ENCODE peak calls at places on chromosomes 1 and 21, in six cellular contexts. F is suprapubic skin, P is coronary artery, Y is AG04450, G is ovary, E is tibial nerve. Q is an unnamed sample.

GRCh38 chr1:178486100-178487069 is 10.4 kb downstream of the CLEC20A start:
- DNase-seq in Y (no peak), P (no peak), F (no peak), E (no peak), G (no peak), Q (no peak)

GRCh38 chr1:219460561-219461511 is 152.1 kb downstream of the ZC3H11B start:
- DNase-seq in P (no peak), G (no peak), E (no peak), Y (peak), F (no peak), Q (no peak)

GRCh38 chr1:61942856-61943255 is 200.6 kb downstream of the PATJ start:
- DNase-seq in Y (no peak), G (no peak), P (no peak), F (no peak), E (no peak), Q (no peak)

GRCh38 chr21:31612889-31613785 is 46.4 kb upstream of the SOD1 start:
- DNase-seq in E (no peak), Y (no peak), P (no peak), F (no peak), G (no peak), Q (no peak)

GRCh38 chr1:27885620-27886352 is 13.4 kb downstream of the THEMIS2 start:
- DNase-seq in G (no peak), P (no peak), Y (no peak), E (no peak), F (no peak), Q (no peak)

GRCh38 chr1:163467291-163467690 is 145.5 kb downstream of the NUF2 start:
- DNase-seq in Y (no peak), G (no peak), F (no peak), E (no peak), P (no peak), Q (no peak)

GRCh38 chr1:29379438-29380073 is 143.2 kb downstream of the PTPRU start:
- DNase-seq in F (no peak), E (no peak), G (no peak), Y (no peak), P (peak), Q (no peak)

GRCh38 chr21:16082038-16082816 is 352.4 kb downstream of the USP25 start:
- DNase-seq in P (no peak), E (no peak), Y (no peak), G (no peak), F (no peak), Q (no peak)

GRCh38 chr1:2639607-2640521 is 7.0 kb upstream of the MMEL1 start:
- DNase-seq in Y (no peak), P (no peak), G (no peak), F (no peak), E (no peak), Q (no peak)

GRCh38 chr21:45467221-45467779 is 62.3 kb downstream of the COL18A1 start:
- DNase-seq in P (no peak), E (no peak), F (no peak), G (peak), Y (no peak), Q (no peak)

GRCh38 chr1:81799939-81800740 is 594 bp upstream of the ADGRL2 start:
- DNase-seq in P (peak), G (peak), Y (peak), E (peak), F (peak), Q (no peak)

GRCh38 chr1:76595024-76595423 is 272.3 kb upstream of the ST6GALNAC5 start:
- DNase-seq in E (no peak), P (no peak), F (no peak), G (no peak), Y (no peak), Q (no peak)

GRCh38 chr21:23887709-23888303 is 1719.5 kb downstream of the MRPL39 start:
- DNase-seq in E (no peak), Y (no peak), P (no peak), G (no peak), F (no peak), Q (peak)
- H3K4me3 ChIP-seq in E (peak), Y (no peak), P (no peak), G (no peak), F (no peak), Q (peak)

GRCh38 chr1:241518447-241519307 is 878 bp downstream of the FH start:
- DNase-seq in F (no peak), Y (no peak), G (no peak), P (peak), E (no peak), Q (peak)
- H3K27ac ChIP-seq in F (peak), Y (no peak), G (peak), P (peak), E (peak), Q (peak)

GRCh38 chr1:98053471-98054366 is 132.9 kb upstream of the DPYD start:
- DNase-seq in G (peak), Y (no peak), E (no peak), F (peak), P (peak), Q (peak)

GRCh38 chr1:98054786-98055185 is 134.0 kb upstream of the DPYD start:
- DNase-seq in P (no peak), E (no peak), F (no peak), G (no peak), Y (no peak), Q (no peak)

GRCh38 chr1:98056781-98057180 is 135.9 kb upstream of the DPYD start:
- DNase-seq in F (no peak), P (no peak), G (no peak), Y (no peak), E (no peak), Q (no peak)

GRCh38 chr1:98055457-98055856 is 134.6 kb upstream of the DPYD start:
- DNase-seq in F (no peak), Y (no peak), P (no peak), G (no peak), E (no peak), Q (no peak)

DNA sequence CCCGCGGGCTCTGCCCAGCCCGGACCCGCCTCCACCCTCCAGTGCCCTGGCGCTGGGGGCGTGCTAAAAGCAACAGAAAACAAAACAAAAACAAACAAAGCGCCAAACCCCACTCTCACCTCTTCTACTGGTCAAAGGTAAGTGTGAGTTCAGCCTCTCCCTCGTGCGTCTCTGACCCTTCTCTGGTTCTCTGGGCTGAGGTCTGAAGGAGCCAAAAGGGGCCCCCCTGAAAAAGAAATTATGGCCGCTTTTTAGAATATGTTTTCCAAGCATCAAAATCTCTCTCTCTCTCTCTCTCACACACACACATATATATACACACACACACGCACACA is 133.5 kb upstream of the DPYD start:
- DNase-seq in P (no peak), F (no peak), G (no peak), E (no peak), Y (no peak), Q (no peak)
- H3K4me3 ChIP-seq in P (peak), F (peak), G (no peak), E (peak), Y (peak), Q (peak)

GRCh38 chr1:25699501-25700089 is 83.0 kb downstream of the MAN1C1 start:
- DNase-seq in E (no peak), Y (no peak), G (no peak), F (peak), P (no peak), Q (no peak)
- H3K27ac ChIP-seq in E (peak), Y (peak), G (peak), F (peak), P (peak), Q (no peak)

GRCh38 chr1:52346653-52347052 is 19.4 kb downstream of the CC2D1B start:
- DNase-seq in Y (no peak), P (no peak), G (no peak), E (no peak), F (no peak), Q (no peak)
- H3K4me3 ChIP-seq in Y (no peak), P (no peak), G (no peak), E (no peak), F (no peak), Q (no peak)

GRCh38 chr21:42784276-42784675 is 95.1 kb downstream of the WDR4 start:
- DNase-seq in G (no peak), F (no peak), P (no peak), Y (no peak), E (no peak), Q (no peak)

GRCh38 chr21:42781981-42782722 is 97.2 kb downstream of the WDR4 start:
- DNase-seq in E (no peak), G (peak), P (no peak), F (no peak), Y (no peak), Q (no peak)

GRCh38 chr21:42782723-42783247 is 96.6 kb downstream of the WDR4 start:
- DNase-seq in P (no peak), F (no peak), G (no peak), E (no peak), Y (no peak), Q (no peak)

GRCh38 chr21:42779431-42779861 is 99.9 kb downstream of the WDR4 start:
- DNase-seq in F (no peak), P (no peak), G (no peak), Y (no peak), E (no peak), Q (no peak)

DNA sequence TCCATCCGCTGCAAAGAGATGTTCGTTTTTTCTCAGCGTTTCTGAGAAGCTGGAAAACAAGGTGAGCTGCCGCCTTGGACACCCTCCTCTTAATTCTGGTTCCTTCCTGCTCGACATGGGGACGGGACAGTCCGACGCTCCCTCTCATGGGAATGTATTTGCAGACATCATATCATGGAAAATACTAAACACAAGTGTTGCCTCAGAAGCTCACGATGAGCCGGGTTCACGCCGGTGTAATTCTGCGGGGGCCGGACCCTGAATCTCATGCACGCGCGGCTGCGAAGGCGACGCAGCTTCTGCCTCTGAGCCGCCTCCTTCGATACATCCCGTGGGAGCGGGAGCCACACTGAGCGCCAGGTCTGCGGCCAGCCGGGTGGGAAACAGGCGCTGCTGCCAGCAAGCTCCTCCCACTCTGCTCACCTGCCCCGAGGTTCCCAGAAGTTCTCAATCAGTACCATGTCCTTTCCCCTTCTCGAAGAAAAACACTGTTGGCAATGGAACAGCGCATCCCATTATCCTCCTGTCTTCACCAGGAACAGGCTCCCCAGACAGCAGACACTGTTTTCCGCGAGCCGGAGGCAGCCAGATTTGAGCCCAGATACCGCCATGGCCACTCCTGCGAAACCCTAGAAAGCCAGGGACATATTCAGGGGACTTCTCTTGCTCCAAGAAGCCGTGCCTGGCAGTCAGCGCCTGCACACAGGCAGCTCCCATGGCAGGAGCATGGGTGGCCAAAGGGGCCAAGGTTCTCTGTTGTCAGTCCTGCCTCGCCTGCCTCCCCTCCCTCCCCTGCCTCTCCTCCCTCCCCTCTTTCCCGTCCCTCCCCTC is 98.0 kb downstream of the WDR4 start:
- DNase-seq in P (no peak), Y (no peak), F (no peak), G (peak), E (no peak), Q (no peak)
- H3K27ac ChIP-seq in P (no peak), Y (no peak), F (no peak), G (peak), E (no peak), Q (no peak)

GRCh38 chr1:161099090-161099802 is 1.1 kb downstream of the KLHDC9 start:
- DNase-seq in F (no peak), E (no peak), P (no peak), Y (no peak), G (no peak), Q (no peak)
- H3K4me3 ChIP-seq in F (peak), E (peak), P (peak), Y (no peak), G (peak), Q (no peak)

GRCh38 chr1:110872745-110873435 is at the start of gene CD53:
- DNase-seq in Y (no peak), E (no peak), P (no peak), G (no peak), F (no peak), Q (peak)

GRCh38 chr1:110872366-110872744 is 593 bp upstream of the CD53 start:
- DNase-seq in F (no peak), E (no peak), Y (no peak), P (no peak), G (no peak), Q (no peak)

GRCh38 chr1:110874303-110875215 is 1.6 kb downstream of the CD53 start:
- DNase-seq in F (no peak), Y (no peak), G (no peak), E (no peak), P (no peak), Q (no peak)

GRCh38 chr1:110875216-110875731 is 2.3 kb downstream of the CD53 start:
- DNase-seq in F (no peak), G (no peak), P (no peak), E (no peak), Y (no peak), Q (peak)

GRCh38 chr1:110873856-110874255 is 908 bp downstream of the CD53 start:
- DNase-seq in Y (no peak), F (no peak), P (no peak), E (no peak), G (no peak), Q (no peak)
- H3K27ac ChIP-seq in Y (no peak), F (peak), P (peak), E (no peak), G (no peak), Q (peak)

DNA sequence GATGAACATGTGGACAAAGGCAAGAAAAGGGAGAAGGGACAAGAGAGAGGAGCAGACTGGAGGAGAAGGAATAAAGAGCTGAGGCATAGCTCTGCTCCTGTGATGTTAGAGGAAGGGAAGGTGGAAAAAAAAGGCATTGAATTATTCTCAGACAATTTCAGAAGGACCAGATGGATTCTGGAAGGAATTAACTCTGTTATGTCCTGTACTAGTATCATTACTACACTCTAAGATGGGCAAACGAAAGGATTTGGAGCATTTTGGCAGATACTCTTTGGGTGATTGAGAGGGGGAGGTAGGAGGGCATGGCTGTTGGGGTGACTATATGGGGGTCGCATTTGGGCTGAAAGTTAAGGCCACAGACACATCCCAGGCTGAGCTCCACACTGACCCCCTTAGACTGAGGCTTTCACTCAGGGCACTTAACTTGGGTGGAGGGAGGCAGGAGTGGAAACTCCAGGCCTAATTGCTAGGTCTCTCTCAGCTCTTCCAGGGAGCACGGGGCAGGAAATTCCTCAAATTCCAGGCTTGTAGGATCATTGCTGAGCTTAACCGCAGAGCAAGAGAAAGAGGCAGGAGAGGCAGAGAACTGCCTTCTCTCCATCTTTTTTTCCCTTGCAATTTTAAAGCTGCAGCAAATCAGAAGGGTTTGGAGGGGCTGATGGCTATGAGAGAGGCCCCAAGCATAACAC is 25.9 kb downstream of the KIRREL1 start:
- DNase-seq in P (peak), F (no peak), G (no peak), Y (peak), E (peak), Q (no peak)
- H3K4me3 ChIP-seq in P (peak), F (no peak), G (no peak), Y (peak), E (no peak), Q (no peak)